ENCODE peak calls at places on chromosome 18, in five cellular contexts. A is K562; O is RCC 7860; G is stimulated activated CD8-positive, alpha-beta memory T cell treated with anti-CD3 and anti-CD28 coated beads, Interleukin-12 subunit alpha, Interleukin-12 subunit beta, amount 100 ng/mL, for 4 hours; U is GM19239. D is an unnamed sample.

GRCh38 chr18:49728542-49728941 is 84.8 kb downstream of the ACAA2 start:
- DNase-seq in U (peak), A (peak), G (no peak), O (no peak), D (no peak)

GRCh38 chr18:33603434-33603833 is 25.4 kb downstream of the ASXL3 start:
- DNase-seq in G (no peak), O (no peak), U (no peak), A (no peak), D (no peak)

GRCh38 chr18:49856531-49856930 is 43.2 kb upstream of the ACAA2 start:
- DNase-seq in O (no peak), G (no peak), U (no peak), A (no peak), D (no peak)

GRCh38 chr18:7232218-7232617 is 1.3 kb downstream of the LRRC30 start:
- DNase-seq in U (no peak), G (no peak), O (no peak), A (no peak), D (no peak)

GRCh38 chr18:79511671-79512301 is 116.1 kb downstream of the NFATC1 start:
- DNase-seq in O (no peak), A (no peak), G (no peak), U (no peak), D (peak)

GRCh38 chr18:46156124-46156745 is 52.0 kb downstream of the HAUS1 start:
- DNase-seq in O (no peak), G (no peak), A (no peak), U (no peak), D (no peak)

GRCh38 chr18:32899819-32900218 is 127.0 kb upstream of the KLHL14 start:
- DNase-seq in A (no peak), O (no peak), G (no peak), U (no peak), D (no peak)

GRCh38 chr18:56869189-56869777 is 218.1 kb downstream of the WDR7 start:
- DNase-seq in A (peak), O (peak), U (no peak), G (no peak), D (no peak)

GRCh38 chr18:48766487-48766886 is 184.3 kb downstream of the SMAD7 start:
- DNase-seq in G (no peak), A (no peak), O (no peak), U (no peak), D (no peak)

GRCh38 chr18:37314534-37314933 is 251.1 kb downstream of the CELF4 start:
- DNase-seq in O (no peak), U (no peak), A (no peak), G (no peak), D (no peak)

GRCh38 chr18:76937597-76937996 is 115.2 kb downstream of the ZNF236 start:
- DNase-seq in G (no peak), A (no peak), O (no peak), U (no peak), D (no peak)

GRCh38 chr18:66548747-66549146 is 55.1 kb downstream of the CDH19 start:
- DNase-seq in G (no peak), U (no peak), A (no peak), O (no peak), D (no peak)

GRCh38 chr18:8254664-8255063 is 354.6 kb upstream of the RAB12 start:
- DNase-seq in A (no peak), U (no peak), G (no peak), O (no peak), D (no peak)

GRCh38 chr18:28143725-28144124 is 33.2 kb downstream of the CDH2 start:
- DNase-seq in O (no peak), A (no peak), U (no peak), G (no peak), D (no peak)

GRCh38 chr18:23131693-23132319 is 3.5 kb upstream of the CABLES1 start:
- DNase-seq in U (peak), G (no peak), O (peak), A (peak), D (no peak)

GRCh38 chr18:63320690-63321265 is 1.2 kb upstream of the BCL2 start:
- DNase-seq in A (peak), G (peak), O (no peak), U (no peak), D (peak)

GRCh38 chr18:52341617-52342381 is 1.8 kb downstream of the DCC start:
- DNase-seq in A (no peak), G (no peak), O (no peak), U (no peak), D (no peak)

GRCh38 chr18:65725421-65726050 is 25.3 kb upstream of the CDH7 start:
- DNase-seq in O (no peak), U (no peak), G (no peak), A (no peak), D (no peak)

GRCh38 chr18:48132993-48133674 is 202.7 kb upstream of the SMAD2 start:
- DNase-seq in A (no peak), O (no peak), U (no peak), G (no peak), D (no peak)

GRCh38 chr18:35155403-35156117 is 85.3 kb upstream of the ZNF397 start:
- DNase-seq in O (no peak), G (peak), U (no peak), A (no peak), D (no peak)

GRCh38 chr18:74078257-74078656 is 69.4 kb downstream of the FBXO15 start:
- DNase-seq in O (no peak), U (no peak), A (no peak), G (no peak), D (no peak)

GRCh38 chr18:62436636-62437519 is 85.9 kb upstream of the ZCCHC2 start:
- DNase-seq in G (no peak), O (no peak), A (no peak), U (no peak), D (no peak)

GRCh38 chr18:79903787-79904356 is 47.6 kb downstream of the SLC66A2 start:
- DNase-seq in G (no peak), O (no peak), U (no peak), A (no peak), D (no peak)

GRCh38 chr18:28176933-28177827 is at the start of gene CDH2:
- DNase-seq in A (no peak), U (no peak), O (peak), G (no peak), D (no peak)

GRCh38 chr18:78722959-78723706 is 256.5 kb upstream of the SALL3 start:
- DNase-seq in O (no peak), U (no peak), G (no peak), A (no peak), D (no peak)

GRCh38 chr18:31491586-31491985 is 6.4 kb upstream of the DSG2 start:
- DNase-seq in G (no peak), A (no peak), O (no peak), U (no peak), D (no peak)